ENCODE peak calls at places on chromosomes 16 and 17, in six cellular contexts. One of them, this sample, is unnamed.

GRCh38 chr17:80000136-80000535 is 35.5 kb downstream of the TBC1D16 start:
- DNase-seq in stimulated activated CD4-positive, alpha-beta T cell treated with anti-CD3 and anti-CD28 coated beads, TNF-alpha, amount 100 ng/mL, for 24 hours: no peak
- DNase-seq in cardiac septum: no peak
- DNase-seq in activated CD4-positive, alpha-beta T cell treated with anti-CD3 and anti-CD28 coated beads, Interleukin-2, amount 50 U/mL, for 1 hour: no peak
- DNase-seq in fibroblast of the aortic adventitia: no peak
- DNase-seq in NCI-H1417: no peak
- DNase-seq in this sample: no peak

GRCh38 chr17:7548585-7549400 is at the start of gene TNFSF12:
- DNase-seq in stimulated activated CD4-positive, alpha-beta T cell treated with anti-CD3 and anti-CD28 coated beads, TNF-alpha, amount 100 ng/mL, for 24 hours: no peak
- DNase-seq in cardiac septum: peak; percentile 84
- DNase-seq in activated CD4-positive, alpha-beta T cell treated with anti-CD3 and anti-CD28 coated beads, Interleukin-2, amount 50 U/mL, for 1 hour: peak; percentile 35
- DNase-seq in fibroblast of the aortic adventitia: peak; percentile 16
- DNase-seq in NCI-H1417: no peak
- DNase-seq in this sample: peak; percentile 45

GRCh38 chr17:77471984-77472836 is 331.4 kb downstream of the SEC14L1 start:
- DNase-seq in stimulated activated CD4-positive, alpha-beta T cell treated with anti-CD3 and anti-CD28 coated beads, TNF-alpha, amount 100 ng/mL, for 24 hours: no peak
- DNase-seq in cardiac septum: no peak
- DNase-seq in activated CD4-positive, alpha-beta T cell treated with anti-CD3 and anti-CD28 coated beads, Interleukin-2, amount 50 U/mL, for 1 hour: no peak
- DNase-seq in fibroblast of the aortic adventitia: peak; percentile 94
- DNase-seq in NCI-H1417: peak; percentile 67
- DNase-seq in this sample: no peak

GRCh38 chr17:32732900-32733299 is 144.0 kb downstream of the MYO1D start:
- DNase-seq in stimulated activated CD4-positive, alpha-beta T cell treated with anti-CD3 and anti-CD28 coated beads, TNF-alpha, amount 100 ng/mL, for 24 hours: no peak
- DNase-seq in cardiac septum: no peak
- DNase-seq in activated CD4-positive, alpha-beta T cell treated with anti-CD3 and anti-CD28 coated beads, Interleukin-2, amount 50 U/mL, for 1 hour: no peak
- DNase-seq in fibroblast of the aortic adventitia: no peak
- DNase-seq in NCI-H1417: no peak
- DNase-seq in this sample: no peak

GRCh38 chr17:72393553-72393952 is 272.7 kb downstream of the SOX9 start:
- DNase-seq in stimulated activated CD4-positive, alpha-beta T cell treated with anti-CD3 and anti-CD28 coated beads, TNF-alpha, amount 100 ng/mL, for 24 hours: no peak
- DNase-seq in cardiac septum: no peak
- DNase-seq in activated CD4-positive, alpha-beta T cell treated with anti-CD3 and anti-CD28 coated beads, Interleukin-2, amount 50 U/mL, for 1 hour: no peak
- DNase-seq in fibroblast of the aortic adventitia: peak; percentile 62
- DNase-seq in NCI-H1417: no peak
- DNase-seq in this sample: no peak

GRCh38 chr17:143785-144281 is 6.5 kb downstream of the SCGB1C2 start:
- DNase-seq in stimulated activated CD4-positive, alpha-beta T cell treated with anti-CD3 and anti-CD28 coated beads, TNF-alpha, amount 100 ng/mL, for 24 hours: peak; percentile 76
- DNase-seq in cardiac septum: peak; percentile 91
- DNase-seq in activated CD4-positive, alpha-beta T cell treated with anti-CD3 and anti-CD28 coated beads, Interleukin-2, amount 50 U/mL, for 1 hour: peak; percentile 86
- DNase-seq in fibroblast of the aortic adventitia: peak; percentile 50
- DNase-seq in NCI-H1417: peak; percentile 83
- DNase-seq in this sample: peak; percentile 95

GRCh38 chr17:44383363-44383762 is 6.1 kb downstream of the ITGA2B start:
- DNase-seq in stimulated activated CD4-positive, alpha-beta T cell treated with anti-CD3 and anti-CD28 coated beads, TNF-alpha, amount 100 ng/mL, for 24 hours: no peak
- DNase-seq in cardiac septum: no peak
- DNase-seq in activated CD4-positive, alpha-beta T cell treated with anti-CD3 and anti-CD28 coated beads, Interleukin-2, amount 50 U/mL, for 1 hour: no peak
- DNase-seq in fibroblast of the aortic adventitia: no peak
- DNase-seq in NCI-H1417: no peak
- DNase-seq in this sample: no peak

GRCh38 chr17:74654742-74655141 is 31.2 kb upstream of the CD300E start:
- DNase-seq in stimulated activated CD4-positive, alpha-beta T cell treated with anti-CD3 and anti-CD28 coated beads, TNF-alpha, amount 100 ng/mL, for 24 hours: no peak
- DNase-seq in cardiac septum: no peak
- DNase-seq in activated CD4-positive, alpha-beta T cell treated with anti-CD3 and anti-CD28 coated beads, Interleukin-2, amount 50 U/mL, for 1 hour: no peak
- DNase-seq in fibroblast of the aortic adventitia: no peak
- DNase-seq in NCI-H1417: no peak
- DNase-seq in this sample: no peak

GRCh38 chr17:41784207-41784744 is 2.2 kb downstream of the JUP start:
- DNase-seq in stimulated activated CD4-positive, alpha-beta T cell treated with anti-CD3 and anti-CD28 coated beads, TNF-alpha, amount 100 ng/mL, for 24 hours: no peak
- DNase-seq in cardiac septum: no peak
- DNase-seq in activated CD4-positive, alpha-beta T cell treated with anti-CD3 and anti-CD28 coated beads, Interleukin-2, amount 50 U/mL, for 1 hour: no peak
- DNase-seq in fibroblast of the aortic adventitia: peak; percentile 32
- DNase-seq in NCI-H1417: no peak
- DNase-seq in this sample: no peak

GRCh38 chr17:1493291-1493980 is 950 bp upstream of the MYO1C start:
- DNase-seq in stimulated activated CD4-positive, alpha-beta T cell treated with anti-CD3 and anti-CD28 coated beads, TNF-alpha, amount 100 ng/mL, for 24 hours: no peak
- DNase-seq in cardiac septum: no peak
- DNase-seq in activated CD4-positive, alpha-beta T cell treated with anti-CD3 and anti-CD28 coated beads, Interleukin-2, amount 50 U/mL, for 1 hour: no peak
- DNase-seq in fibroblast of the aortic adventitia: no peak
- DNase-seq in NCI-H1417: no peak
- DNase-seq in this sample: no peak

GRCh38 chr16:5653789-5654188 is 556.2 kb upstream of the EEF2KMT start:
- DNase-seq in stimulated activated CD4-positive, alpha-beta T cell treated with anti-CD3 and anti-CD28 coated beads, TNF-alpha, amount 100 ng/mL, for 24 hours: no peak
- DNase-seq in cardiac septum: no peak
- DNase-seq in activated CD4-positive, alpha-beta T cell treated with anti-CD3 and anti-CD28 coated beads, Interleukin-2, amount 50 U/mL, for 1 hour: no peak
- DNase-seq in fibroblast of the aortic adventitia: no peak
- DNase-seq in NCI-H1417: no peak
- DNase-seq in this sample: no peak

GRCh38 chr16:74034862-74035261 is 261.8 kb upstream of the PSMD7 start:
- DNase-seq in stimulated activated CD4-positive, alpha-beta T cell treated with anti-CD3 and anti-CD28 coated beads, TNF-alpha, amount 100 ng/mL, for 24 hours: no peak
- DNase-seq in cardiac septum: no peak
- DNase-seq in activated CD4-positive, alpha-beta T cell treated with anti-CD3 and anti-CD28 coated beads, Interleukin-2, amount 50 U/mL, for 1 hour: no peak
- DNase-seq in fibroblast of the aortic adventitia: peak; percentile 0
- DNase-seq in NCI-H1417: peak; percentile 51
- DNase-seq in this sample: no peak

GRCh38 chr17:45948881-45949624 is 50.0 kb upstream of the STH start:
- DNase-seq in stimulated activated CD4-positive, alpha-beta T cell treated with anti-CD3 and anti-CD28 coated beads, TNF-alpha, amount 100 ng/mL, for 24 hours: peak; percentile 25
- DNase-seq in cardiac septum: peak; percentile 84
- DNase-seq in activated CD4-positive, alpha-beta T cell treated with anti-CD3 and anti-CD28 coated beads, Interleukin-2, amount 50 U/mL, for 1 hour: peak; percentile 49
- DNase-seq in fibroblast of the aortic adventitia: peak; percentile 55
- DNase-seq in NCI-H1417: no peak
- DNase-seq in this sample: peak; percentile 81

GRCh38 chr16:67533024-67533560 is 4.5 kb downstream of the RIPOR1 start:
- DNase-seq in stimulated activated CD4-positive, alpha-beta T cell treated with anti-CD3 and anti-CD28 coated beads, TNF-alpha, amount 100 ng/mL, for 24 hours: no peak
- DNase-seq in cardiac septum: no peak
- DNase-seq in activated CD4-positive, alpha-beta T cell treated with anti-CD3 and anti-CD28 coated beads, Interleukin-2, amount 50 U/mL, for 1 hour: no peak
- DNase-seq in fibroblast of the aortic adventitia: no peak
- DNase-seq in NCI-H1417: no peak
- DNase-seq in this sample: no peak

GRCh38 chr17:2418572-2418971 is 17.7 kb upstream of the MNT start:
- DNase-seq in stimulated activated CD4-positive, alpha-beta T cell treated with anti-CD3 and anti-CD28 coated beads, TNF-alpha, amount 100 ng/mL, for 24 hours: no peak
- DNase-seq in cardiac septum: no peak
- DNase-seq in activated CD4-positive, alpha-beta T cell treated with anti-CD3 and anti-CD28 coated beads, Interleukin-2, amount 50 U/mL, for 1 hour: no peak
- DNase-seq in fibroblast of the aortic adventitia: no peak
- DNase-seq in NCI-H1417: no peak
- DNase-seq in this sample: no peak

This sample was measured in stimulated activated effector memory CD8-positive, alpha-beta T cell treated with anti-CD3 and anti-CD28 coated beads, Interleukin-12 subunit alpha, Interleukin-12 subunit beta, amount 100 ng/mL, for 72 hours.